ENCODE peak calls at places on chromosomes 12 and 14, in four cellular contexts. N, U, E and I are unnamed samples.

GRCh38 chr14:85528882-85529585 is 910 bp upstream of the FLRT2 start:
- DNase-seq in N (no peak), U (no peak), E (no peak), I (peak; percentile 78)

GRCh38 chr14:81162941-81163340 is 57.8 kb downstream of the GTF2A1 start:
- DNase-seq in N (no peak), U (no peak), E (no peak), I (peak; percentile 32)

GRCh38 chr12:107607464-107608392 is 77.9 kb upstream of the PWP1 start:
- DNase-seq in N (no peak), U (peak; percentile 73), E (peak; percentile 74), I (peak; percentile 70)

GRCh38 chr12:13000935-13001724 is 1.1 kb upstream of the HEBP1 start:
- DNase-seq in N (no peak), U (peak; percentile 58), E (no peak), I (peak; percentile 67)

GRCh38 chr12:96036765-96037455 is 1.5 kb upstream of the LTA4H start:
- DNase-seq in N (no peak), U (no peak), E (no peak), I (peak; percentile 21)

GRCh38 chr12:4813741-4814140 is 93.5 kb downstream of the GALNT8 start:
- DNase-seq in N (no peak), U (no peak), E (no peak), I (no peak)

GRCh38 chr12:5966486-5967095 is 21.5 kb upstream of the ANO2 start:
- DNase-seq in N (no peak), U (no peak), E (no peak), I (no peak)

GRCh38 chr14:53608369-53608768 is 348.3 kb downstream of the BMP4 start:
- DNase-seq in N (no peak), U (no peak), E (no peak), I (peak; percentile 29)

GRCh38 chr14:59483360-59483759 is 848 bp downstream of the L3HYPDH start:
- DNase-seq in N (no peak), U (peak; percentile 16), E (no peak), I (peak; percentile 70)

GRCh38 chr14:58465425-58465824 is 37.9 kb downstream of the KIAA0586 start:
- DNase-seq in N (no peak), U (no peak), E (no peak), I (peak; percentile 25)

GRCh38 chr14:105065280-105066228 is at the start of gene GPR132:
- DNase-seq in N (no peak), U (no peak), E (no peak), I (no peak)

GRCh38 chr14:89372156-89372555 is 44.9 kb downstream of the FOXN3 start:
- DNase-seq in N (no peak), U (no peak), E (no peak), I (peak; percentile 51)

GRCh38 chr14:22391908-22392307 is 197.1 kb downstream of the DAD1 start:
- DNase-seq in N (no peak), U (no peak), E (no peak), I (peak; percentile 55)

GRCh38 chr14:21408152-21408551 is 24.3 kb upstream of the SUPT16H start:
- DNase-seq in N (no peak), U (no peak), E (no peak), I (peak; percentile 78)

GRCh38 chr12:48198619-48198973 is 4.5 kb downstream of the OR10AD1 start:
- DNase-seq in N (no peak), U (peak; percentile 65), E (no peak), I (peak; percentile 26)

GRCh38 chr12:11805043-11805442 is 155.6 kb downstream of the ETV6 start:
- DNase-seq in N (no peak), U (no peak), E (no peak), I (no peak)

GRCh38 chr12:79055926-79056674 is 191.5 kb downstream of the SYT1 start:
- DNase-seq in N (peak; percentile 22), U (no peak), E (no peak), I (peak; percentile 69)

GRCh38 chr14:101234588-101234937 is 326.7 kb upstream of the DIO3 start:
- DNase-seq in N (no peak), U (no peak), E (no peak), I (no peak)

GRCh38 chr12:47885012-47885501 is 19.7 kb downstream of the VDR start:
- DNase-seq in N (no peak), U (no peak), E (peak; percentile 41), I (no peak)

GRCh38 chr14:44529026-44529425 is 21.9 kb upstream of the FSCB start:
- DNase-seq in N (no peak), U (no peak), E (no peak), I (no peak)

GRCh38 chr14:99380402-99380801 is 100.3 kb downstream of the SETD3 start:
- DNase-seq in N (no peak), U (no peak), E (no peak), I (no peak)

GRCh38 chr14:89417469-89418225 is 614 bp upstream of the FOXN3 start:
- DNase-seq in N (no peak), U (peak; percentile 62), E (no peak), I (peak; percentile 63)